ENCODE peak calls at places on chromosomes 13 and 19, in six cellular contexts. W is fibroblast of lung; B is heart left ventricle; U is heart right ventricle; I is CD4-positive, CD25-positive, alpha-beta regulatory T cell; V is tibial artery. N is an unnamed sample.

GRCh38 chr13:64697226-64697625 is 2532.9 kb downstream of the PCDH9 start:
- DNase-seq in W (no peak), B (no peak), U (no peak), I (no peak), V (no peak), N (no peak)

GRCh38 chr13:103140001-103140671 is 73.9 kb upstream of the SLC10A2 start:
- DNase-seq in W (no peak), B (no peak), U (no peak), I (no peak), V (no peak), N (peak; percentile 84)

GRCh38 chr13:110560606-110561334 is 752 bp downstream of the RAB20 start:
- DNase-seq in W (no peak), B (peak; percentile 39), U (peak; percentile 25), I (peak; percentile 42), V (peak; percentile 76), N (no peak)

GRCh38 chr13:48160879-48161278 is 66.0 kb upstream of the MED4 start:
- DNase-seq in W (peak; percentile 55), B (peak; percentile 24), U (peak; percentile 35), I (no peak), V (no peak), N (no peak)

GRCh38 chr19:2711937-2712205 is 9.3 kb downstream of the DIRAS1 start:
- DNase-seq in W (no peak), B (no peak), U (no peak), I (no peak), V (no peak), N (no peak)

GRCh38 chr19:58572818-58573657 is at the start of gene MZF1:
- DNase-seq in W (peak; percentile 100), B (peak; percentile 100), U (peak; percentile 100), I (peak; percentile 100), V (peak; percentile 100), N (peak; percentile 98)

GRCh38 chr19:5106971-5107370 is 138.1 kb downstream of the KDM4B start:
- DNase-seq in W (no peak), B (no peak), U (no peak), I (no peak), V (no peak), N (no peak)

GRCh38 chr13:81393686-81394085 is 1052.8 kb upstream of the SPRY2 start:
- DNase-seq in W (no peak), B (no peak), U (no peak), I (no peak), V (no peak), N (no peak)

GRCh38 chr13:85013006-85013405 is 786.2 kb downstream of the SLITRK6 start:
- DNase-seq in W (no peak), B (no peak), U (no peak), I (no peak), V (no peak), N (no peak)

GRCh38 chr13:112952759-112953541 is 16.1 kb upstream of the MCF2L start:
- DNase-seq in W (no peak), B (no peak), U (no peak), I (no peak), V (peak; percentile 58), N (no peak)

GRCh38 chr19:2361259-2362038 is 1.4 kb downstream of the TMPRSS9 start:
- DNase-seq in W (no peak), B (no peak), U (no peak), I (no peak), V (no peak), N (no peak)

GRCh38 chr13:39776439-39776838 is 121.0 kb downstream of the COG6 start:
- DNase-seq in W (peak; percentile 97), B (no peak), U (no peak), I (peak; percentile 13), V (no peak), N (no peak)

GRCh38 chr19:7739801-7740659 is 7.3 kb downstream of the CD209 start:
- DNase-seq in W (no peak), B (no peak), U (no peak), I (no peak), V (no peak), N (no peak)

GRCh38 chr19:29872224-29872731 is 60.5 kb downstream of the CCNE1 start:
- DNase-seq in W (peak; percentile 31), B (no peak), U (no peak), I (peak; percentile 46), V (no peak), N (peak; percentile 32)

GRCh38 chr13:73849292-73849691 is 284.9 kb downstream of the KLF12 start:
- DNase-seq in W (peak; percentile 47), B (no peak), U (no peak), I (peak; percentile 37), V (no peak), N (peak; percentile 87)

GRCh38 chr13:41919031-41919740 is 41.7 kb downstream of the VWA8 start:
- DNase-seq in W (no peak), B (peak; percentile 30), U (peak; percentile 54), I (no peak), V (no peak), N (no peak)

GRCh38 chr19:8639821-8640401 is 9.5 kb downstream of the NFILZ start:
- DNase-seq in W (no peak), B (no peak), U (no peak), I (no peak), V (no peak), N (no peak)

GRCh38 chr13:85497652-85498051 is 301.6 kb downstream of the SLITRK6 start:
- DNase-seq in W (peak; percentile 99), B (no peak), U (no peak), I (no peak), V (no peak), N (no peak)

GRCh38 chr19:29587518-29587986 is 18.5 kb upstream of the POP4 start:
- DNase-seq in W (peak; percentile 16), B (no peak), U (no peak), I (peak; percentile 76), V (no peak), N (no peak)

GRCh38 chr19:39515551-39516191 is 732 bp downstream of the SELENOV start:
- DNase-seq in W (no peak), B (no peak), U (no peak), I (no peak), V (no peak), N (no peak)

GRCh38 chr19:1102407-1103106 is 1.2 kb upstream of the GPX4 start:
- DNase-seq in W (peak; percentile 100), B (no peak), U (no peak), I (peak; percentile 49), V (peak; percentile 91), N (no peak)

GRCh38 chr19:48739400-48739825 is 997 bp downstream of the RASIP1 start:
- DNase-seq in W (no peak), B (peak; percentile 22), U (no peak), I (no peak), V (no peak), N (no peak)
- H3K27ac ChIP-seq in W (no peak overlapping the region), B (peak overlapping the region; percentile 91), U (peak overlapping the region; percentile 97), I (no peak overlapping the region), V (peak overlapping the region; percentile 34), N (no peak overlapping the region)

DNA sequence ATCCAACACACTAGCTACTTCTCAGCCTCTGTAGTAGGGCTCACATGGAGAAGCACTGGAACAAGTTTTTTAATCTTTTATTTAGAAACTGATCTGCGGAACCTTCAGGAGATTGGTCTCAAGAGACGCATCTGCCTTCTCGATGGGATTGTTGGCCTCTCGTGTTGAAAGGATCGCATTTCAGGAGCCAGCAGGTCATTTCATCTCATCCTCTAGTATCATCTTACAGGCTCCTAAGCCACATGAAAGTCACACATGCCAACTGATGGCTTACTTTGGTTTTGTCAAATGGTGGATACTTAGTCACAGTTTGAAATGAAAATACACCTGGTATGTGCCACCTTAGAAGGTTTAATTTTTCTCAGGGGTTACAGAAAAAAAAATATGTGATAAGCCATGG is 1703.6 kb downstream of the EFNB2 start:
- DNase-seq in W (no peak), B (no peak), U (no peak), I (no peak), V (no peak), N (no peak)
- H3K27ac ChIP-seq in W (no peak overlapping the region), B (no peak overlapping the region), U (no peak overlapping the region), I (no peak overlapping the region), V (no peak overlapping the region), N (no peak overlapping the region)

DNA sequence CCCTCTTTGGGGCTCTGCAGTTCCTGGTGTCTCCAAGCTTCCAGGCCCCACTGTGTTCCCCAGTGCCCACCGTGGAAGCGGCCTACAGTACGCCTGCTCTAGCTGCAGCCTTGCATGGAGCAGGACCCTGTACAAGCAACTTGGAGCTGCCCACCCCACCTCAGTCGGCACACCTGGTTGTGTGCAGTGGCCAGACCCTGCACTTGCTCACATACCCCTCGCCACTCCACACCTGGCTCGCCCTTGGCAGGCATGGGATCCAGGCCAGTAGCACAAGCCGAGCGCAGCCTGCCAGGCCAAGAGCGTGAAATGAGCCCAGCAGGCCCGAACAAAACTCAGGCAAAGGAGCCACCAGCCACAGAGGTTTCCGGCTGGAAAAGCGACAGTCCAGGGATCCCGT is 36.4 kb downstream of the ANKRD27 start:
- DNase-seq in W (no peak), B (no peak), U (no peak), I (no peak), V (no peak), N (no peak)
- H3K27ac ChIP-seq in W (no peak overlapping the region), B (no peak overlapping the region), U (no peak overlapping the region), I (no peak overlapping the region), V (no peak overlapping the region), N (no peak overlapping the region)

DNA sequence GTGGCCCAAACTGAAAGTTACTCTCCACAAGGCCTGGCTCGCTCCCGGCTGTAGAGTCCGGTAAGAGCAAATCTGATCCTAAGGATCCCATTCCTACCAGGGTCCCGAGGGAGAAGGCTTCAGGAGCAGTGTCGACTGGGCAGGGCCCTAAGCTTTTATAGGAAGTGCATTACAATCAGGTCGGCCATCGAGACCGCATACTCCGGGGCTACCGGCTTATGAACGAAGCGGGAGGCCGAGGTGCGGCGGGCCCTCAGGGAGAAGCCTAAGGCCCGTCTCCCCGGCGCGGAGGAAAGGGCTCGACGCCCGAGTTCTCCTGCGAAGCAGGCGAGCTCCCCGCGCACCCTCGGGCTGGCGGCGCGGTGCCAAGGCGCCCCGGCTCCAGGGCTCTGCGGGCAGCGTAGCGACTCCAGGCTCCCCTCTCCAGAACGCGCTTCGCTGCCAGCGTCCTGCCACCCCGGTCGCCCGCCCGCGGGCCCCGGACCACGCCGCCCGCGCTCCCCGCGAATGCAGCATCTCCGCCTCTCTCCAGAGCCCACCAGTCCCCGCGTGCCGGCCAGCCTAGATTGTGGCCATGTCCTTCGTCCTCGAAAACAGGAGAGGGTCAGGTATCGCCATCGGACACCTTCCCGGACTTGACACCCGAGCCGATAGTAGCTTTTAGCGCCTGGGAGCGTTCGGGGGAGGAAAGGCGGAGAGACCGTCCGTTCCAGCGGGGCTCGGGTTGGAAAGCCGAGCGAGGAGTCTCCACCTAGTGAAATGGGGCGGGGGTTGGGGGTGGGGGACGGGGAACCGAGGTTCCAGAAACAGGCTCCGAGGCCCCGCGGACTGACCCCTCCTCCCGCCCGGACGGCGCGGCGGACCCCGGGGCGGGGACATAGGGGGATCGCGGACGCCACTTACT is 1.3 kb downstream of the EFNB2 start:
- DNase-seq in W (peak; percentile 79), B (peak; percentile 42), U (peak; percentile 21), I (peak; percentile 20), V (peak; percentile 73), N (no peak)
- H3K27ac ChIP-seq in W (peak overlapping the region; percentile 72), B (peak overlapping the region; percentile 83), U (peak overlapping the region; percentile 83), I (no peak overlapping the region), V (peak overlapping the region; percentile 77), N (no peak overlapping the region)